ENCODE peak calls at places on chromosomes 13 and 19, in four cellular contexts. Y is aorta; B is sciatic nerve; P is activated T-cell treated with anti-CD3 and anti-CD28 coated beads, Interleukin-2, amount 50 U/mL, for 72 hours. F is an unnamed sample.

GRCh38 chr13:29937836-29938235 is 87.4 kb upstream of the UBL3 start:
- ATAC-seq in P (no peak), Y (no peak), B (no peak), F (no peak)

GRCh38 chr19:55468054-55468393 is 3.5 kb upstream of the C19orf85 start:
- ATAC-seq in Y (peak; percentile 3), B (no peak), P (peak; percentile 35), F (no peak)

GRCh38 chr13:30033681-30034447 is 183.4 kb upstream of the UBL3 start:
- ATAC-seq in P (no peak), Y (peak; percentile 52), B (peak; percentile 40), F (no peak)

GRCh38 chr19:39128511-39129079 is 3.0 kb downstream of the PAK4 start:
- ATAC-seq in B (no peak), Y (no peak), P (no peak), F (no peak)

GRCh38 chr19:12880551-12881171 is 588 bp downstream of the DNASE2 start:
- ATAC-seq in P (no peak), B (peak; percentile 53), Y (peak; percentile 66), F (peak; percentile 44)

GRCh38 chr19:1889907-1890306 is 4.6 kb upstream of the ABHD17A start:
- ATAC-seq in P (no peak), Y (no peak), B (no peak), F (no peak)

GRCh38 chr19:2500157-2500556 is 24.2 kb downstream of the GADD45B start:
- ATAC-seq in B (no peak), P (no peak), Y (no peak), F (no peak)

GRCh38 chr13:80329250-80329649 is 11.7 kb downstream of the SPRY2 start:
- ATAC-seq in Y (no peak), P (no peak), B (no peak), F (no peak)

GRCh38 chr13:67369895-67370660 is 139.9 kb upstream of the PCDH9 start:
- ATAC-seq in P (no peak), Y (no peak), B (no peak), F (peak; percentile 43)

GRCh38 chr13:73702419-73703071 is 431.7 kb downstream of the KLF12 start:
- ATAC-seq in P (peak; percentile 96), B (no peak), Y (no peak), F (no peak)

GRCh38 chr19:34961775-34962174 is 2.3 kb downstream of the ZNF792 start:
- ATAC-seq in P (no peak), B (no peak), Y (no peak), F (no peak)

GRCh38 chr13:20475927-20476691 is 49.5 kb downstream of the CRYL1 start:
- ATAC-seq in P (peak; percentile 99), B (peak; percentile 60), Y (no peak), F (peak; percentile 28)

GRCh38 chr13:41613984-41614581 is 156.7 kb downstream of the RGCC start:
- ATAC-seq in Y (peak; percentile 69), P (no peak), B (peak; percentile 85), F (peak; percentile 76)

GRCh38 chr13:110261166-110262081 is 45.5 kb downstream of the COL4A1 start:
- ATAC-seq in Y (no peak), P (no peak), B (no peak), F (no peak)

GRCh38 chr13:20431080-20431479 is 94.6 kb downstream of the CRYL1 start:
- ATAC-seq in B (no peak), P (no peak), Y (no peak), F (no peak)

F was measured in gastroesophageal sphincter.